ENCODE peak calls at places on chromosomes 6 and 20, in nine cellular contexts. One of them, this sample, is unnamed.

GRCh38 chr6:40287296-40287820 is 299.8 kb downstream of the LRFN2 start:
- DNase-seq in fibroblast of the aortic adventitia: no peak
- DNase-seq in tibial artery: no peak
- DNase-seq in uterus: no peak
- DNase-seq in astrocyte of the spinal cord: no peak
- DNase-seq in foreskin fibroblast: no peak
- DNase-seq in heart right ventricle: no peak
- DNase-seq in endothelial cell of umbilical vein: no peak
- DNase-seq in upper lobe of right lung: no peak
- DNase-seq in this sample: no peak

GRCh38 chr6:12116978-12117377 is 104.9 kb downstream of the HIVEP1 start:
- DNase-seq in fibroblast of the aortic adventitia: no peak
- DNase-seq in tibial artery: no peak
- DNase-seq in uterus: no peak
- DNase-seq in astrocyte of the spinal cord: no peak
- DNase-seq in foreskin fibroblast: no peak
- DNase-seq in heart right ventricle: no peak
- DNase-seq in endothelial cell of umbilical vein: no peak
- DNase-seq in upper lobe of right lung: no peak
- DNase-seq in this sample: no peak

GRCh38 chr20:23021541-23021940 is 13.6 kb upstream of the SSTR4 start:
- DNase-seq in fibroblast of the aortic adventitia: no peak
- DNase-seq in tibial artery: no peak
- DNase-seq in uterus: no peak
- DNase-seq in astrocyte of the spinal cord: no peak
- DNase-seq in foreskin fibroblast: no peak
- DNase-seq in heart right ventricle: no peak
- DNase-seq in endothelial cell of umbilical vein: no peak
- DNase-seq in upper lobe of right lung: no peak
- DNase-seq in this sample: no peak

GRCh38 chr6:35048631-35049083 is 92.5 kb downstream of the TCP11 start:
- DNase-seq in fibroblast of the aortic adventitia: no peak
- DNase-seq in tibial artery: peak
- DNase-seq in uterus: peak
- DNase-seq in astrocyte of the spinal cord: peak
- DNase-seq in foreskin fibroblast: peak
- DNase-seq in heart right ventricle: peak
- DNase-seq in endothelial cell of umbilical vein: no peak
- DNase-seq in upper lobe of right lung: no peak
- DNase-seq in this sample: peak

GRCh38 chr20:46348231-46348803 is 40.0 kb upstream of the CDH22 start:
- DNase-seq in fibroblast of the aortic adventitia: peak
- DNase-seq in tibial artery: no peak
- DNase-seq in uterus: peak
- DNase-seq in astrocyte of the spinal cord: peak
- DNase-seq in foreskin fibroblast: peak
- DNase-seq in heart right ventricle: no peak
- DNase-seq in endothelial cell of umbilical vein: no peak
- DNase-seq in upper lobe of right lung: no peak
- DNase-seq in this sample: no peak

GRCh38 chr6:72363844-72364740 is 257.8 kb upstream of the KCNQ5 start:
- DNase-seq in fibroblast of the aortic adventitia: peak
- DNase-seq in tibial artery: no peak
- DNase-seq in uterus: peak
- DNase-seq in astrocyte of the spinal cord: peak
- DNase-seq in foreskin fibroblast: peak
- DNase-seq in heart right ventricle: no peak
- DNase-seq in endothelial cell of umbilical vein: peak
- DNase-seq in upper lobe of right lung: no peak
- DNase-seq in this sample: no peak

GRCh38 chr6:128491643-128492206 is 28.7 kb downstream of the PTPRK start:
- DNase-seq in fibroblast of the aortic adventitia: peak
- DNase-seq in tibial artery: no peak
- DNase-seq in uterus: no peak
- DNase-seq in astrocyte of the spinal cord: peak
- DNase-seq in foreskin fibroblast: no peak
- DNase-seq in heart right ventricle: peak
- DNase-seq in endothelial cell of umbilical vein: peak
- DNase-seq in upper lobe of right lung: no peak
- DNase-seq in this sample: no peak

GRCh38 chr6:159929819-159930218 is 39.0 kb downstream of the MAS1 start:
- DNase-seq in fibroblast of the aortic adventitia: no peak
- DNase-seq in tibial artery: no peak
- DNase-seq in uterus: no peak
- DNase-seq in astrocyte of the spinal cord: no peak
- DNase-seq in foreskin fibroblast: no peak
- DNase-seq in heart right ventricle: peak
- DNase-seq in endothelial cell of umbilical vein: peak
- DNase-seq in upper lobe of right lung: no peak
- DNase-seq in this sample: peak

GRCh38 chr6:136113736-136114173 is 136.4 kb downstream of the MTFR2 start:
- DNase-seq in fibroblast of the aortic adventitia: peak
- DNase-seq in tibial artery: peak
- DNase-seq in uterus: peak
- DNase-seq in astrocyte of the spinal cord: peak
- DNase-seq in foreskin fibroblast: peak
- DNase-seq in heart right ventricle: peak
- DNase-seq in endothelial cell of umbilical vein: peak
- DNase-seq in upper lobe of right lung: no peak
- DNase-seq in this sample: no peak

GRCh38 chr20:34768105-34768504 is 57.3 kb downstream of the NCOA6 start:
- DNase-seq in fibroblast of the aortic adventitia: peak
- DNase-seq in tibial artery: no peak
- DNase-seq in uterus: no peak
- DNase-seq in astrocyte of the spinal cord: peak
- DNase-seq in foreskin fibroblast: peak
- DNase-seq in heart right ventricle: no peak
- DNase-seq in endothelial cell of umbilical vein: peak
- DNase-seq in upper lobe of right lung: no peak
- DNase-seq in this sample: no peak

GRCh38 chr6:21031182-21031581 is 496.9 kb downstream of the CDKAL1 start:
- DNase-seq in fibroblast of the aortic adventitia: no peak
- DNase-seq in tibial artery: no peak
- DNase-seq in uterus: no peak
- DNase-seq in astrocyte of the spinal cord: no peak
- DNase-seq in foreskin fibroblast: no peak
- DNase-seq in heart right ventricle: no peak
- DNase-seq in endothelial cell of umbilical vein: no peak
- DNase-seq in upper lobe of right lung: no peak
- DNase-seq in this sample: no peak

GRCh38 chr6:151832710-151833109 is 25.2 kb downstream of the ESR1 start:
- DNase-seq in fibroblast of the aortic adventitia: no peak
- DNase-seq in tibial artery: no peak
- DNase-seq in uterus: no peak
- DNase-seq in astrocyte of the spinal cord: no peak
- DNase-seq in foreskin fibroblast: no peak
- DNase-seq in heart right ventricle: no peak
- DNase-seq in endothelial cell of umbilical vein: no peak
- DNase-seq in upper lobe of right lung: no peak
- DNase-seq in this sample: no peak

GRCh38 chr6:140318408-140318807 is 944.0 kb upstream of the CITED2 start:
- DNase-seq in fibroblast of the aortic adventitia: no peak
- DNase-seq in tibial artery: no peak
- DNase-seq in uterus: no peak
- DNase-seq in astrocyte of the spinal cord: no peak
- DNase-seq in foreskin fibroblast: no peak
- DNase-seq in heart right ventricle: no peak
- DNase-seq in endothelial cell of umbilical vein: no peak
- DNase-seq in upper lobe of right lung: no peak
- DNase-seq in this sample: no peak

GRCh38 chr20:47622118-47622665 is 120.5 kb downstream of the NCOA3 start:
- DNase-seq in fibroblast of the aortic adventitia: peak
- DNase-seq in tibial artery: no peak
- DNase-seq in uterus: no peak
- DNase-seq in astrocyte of the spinal cord: no peak
- DNase-seq in foreskin fibroblast: no peak
- DNase-seq in heart right ventricle: no peak
- DNase-seq in endothelial cell of umbilical vein: no peak
- DNase-seq in upper lobe of right lung: no peak
- DNase-seq in this sample: no peak

GRCh38 chr6:90101403-90101802 is 195.2 kb downstream of the BACH2 start:
- DNase-seq in fibroblast of the aortic adventitia: no peak
- DNase-seq in tibial artery: no peak
- DNase-seq in uterus: no peak
- DNase-seq in astrocyte of the spinal cord: no peak
- DNase-seq in foreskin fibroblast: no peak
- DNase-seq in heart right ventricle: no peak
- DNase-seq in endothelial cell of umbilical vein: no peak
- DNase-seq in upper lobe of right lung: no peak
- DNase-seq in this sample: no peak

GRCh38 chr6:154653853-154654252 is 79.4 kb upstream of the SCAF8 start:
- DNase-seq in fibroblast of the aortic adventitia: peak
- DNase-seq in tibial artery: peak
- DNase-seq in uterus: peak
- DNase-seq in astrocyte of the spinal cord: peak
- DNase-seq in foreskin fibroblast: peak
- DNase-seq in heart right ventricle: peak
- DNase-seq in endothelial cell of umbilical vein: peak
- DNase-seq in upper lobe of right lung: no peak
- DNase-seq in this sample: no peak

GRCh38 chr20:49608752-49609670 is 41.1 kb upstream of the PTGIS start:
- DNase-seq in fibroblast of the aortic adventitia: peak
- DNase-seq in tibial artery: no peak
- DNase-seq in uterus: peak
- DNase-seq in astrocyte of the spinal cord: no peak
- DNase-seq in foreskin fibroblast: peak
- DNase-seq in heart right ventricle: peak
- DNase-seq in endothelial cell of umbilical vein: peak
- DNase-seq in upper lobe of right lung: peak
- DNase-seq in this sample: peak

GRCh38 chr6:123398072-123398471 is 238.7 kb downstream of the TRDN start:
- DNase-seq in fibroblast of the aortic adventitia: no peak
- DNase-seq in tibial artery: no peak
- DNase-seq in uterus: no peak
- DNase-seq in astrocyte of the spinal cord: no peak
- DNase-seq in foreskin fibroblast: no peak
- DNase-seq in heart right ventricle: no peak
- DNase-seq in endothelial cell of umbilical vein: no peak
- DNase-seq in upper lobe of right lung: no peak
- DNase-seq in this sample: no peak

GRCh38 chr6:116568111-116568510 is 3.2 kb upstream of the RWDD1 start:
- DNase-seq in fibroblast of the aortic adventitia: peak
- DNase-seq in tibial artery: no peak
- DNase-seq in uterus: no peak
- DNase-seq in astrocyte of the spinal cord: no peak
- DNase-seq in foreskin fibroblast: peak
- DNase-seq in heart right ventricle: no peak
- DNase-seq in endothelial cell of umbilical vein: no peak
- DNase-seq in upper lobe of right lung: no peak
- DNase-seq in this sample: no peak

GRCh38 chr6:156686940-156687874 is 90.0 kb upstream of the ARID1B start:
- DNase-seq in fibroblast of the aortic adventitia: peak
- DNase-seq in tibial artery: peak
- DNase-seq in uterus: peak
- DNase-seq in astrocyte of the spinal cord: peak
- DNase-seq in foreskin fibroblast: peak
- DNase-seq in heart right ventricle: peak
- DNase-seq in endothelial cell of umbilical vein: peak
- DNase-seq in upper lobe of right lung: peak
- DNase-seq in this sample: peak
- TF ChIP-seq CTCF in fibroblast of the aortic adventitia: no peak
- TF ChIP-seq CTCF in tibial artery: no peak
- TF ChIP-seq CTCF in uterus: peak
- TF ChIP-seq CTCF in astrocyte of the spinal cord: no peak
- TF ChIP-seq CTCF in foreskin fibroblast: no peak
- TF ChIP-seq CTCF in heart right ventricle: no peak
- TF ChIP-seq CTCF in endothelial cell of umbilical vein: no peak
- TF ChIP-seq CTCF in upper lobe of right lung: no peak
- TF ChIP-seq CTCF in this sample: no peak

GRCh38 chr20:63659370-63659769 is 1.3 kb downstream of the RTEL1 start:
- DNase-seq in fibroblast of the aortic adventitia: no peak
- DNase-seq in tibial artery: no peak
- DNase-seq in uterus: no peak
- DNase-seq in astrocyte of the spinal cord: no peak
- DNase-seq in foreskin fibroblast: no peak
- DNase-seq in heart right ventricle: no peak
- DNase-seq in endothelial cell of umbilical vein: no peak
- DNase-seq in upper lobe of right lung: no peak
- DNase-seq in this sample: no peak

GRCh38 chr20:63660622-63661021 is 2.5 kb downstream of the RTEL1 start:
- DNase-seq in fibroblast of the aortic adventitia: no peak
- DNase-seq in tibial artery: no peak
- DNase-seq in uterus: no peak
- DNase-seq in astrocyte of the spinal cord: no peak
- DNase-seq in foreskin fibroblast: no peak
- DNase-seq in heart right ventricle: no peak
- DNase-seq in endothelial cell of umbilical vein: no peak
- DNase-seq in upper lobe of right lung: no peak
- DNase-seq in this sample: no peak

GRCh38 chr20:63657937-63658748 is at the start of gene RTEL1:
- DNase-seq in fibroblast of the aortic adventitia: peak
- DNase-seq in tibial artery: peak
- DNase-seq in uterus: peak
- DNase-seq in astrocyte of the spinal cord: peak
- DNase-seq in foreskin fibroblast: peak
- DNase-seq in heart right ventricle: peak
- DNase-seq in endothelial cell of umbilical vein: peak
- DNase-seq in upper lobe of right lung: peak
- DNase-seq in this sample: peak

GRCh38 chr20:63657260-63657936 is 714 bp upstream of the RTEL1 start:
- DNase-seq in fibroblast of the aortic adventitia: no peak
- DNase-seq in tibial artery: no peak
- DNase-seq in uterus: peak
- DNase-seq in astrocyte of the spinal cord: no peak
- DNase-seq in foreskin fibroblast: peak
- DNase-seq in heart right ventricle: no peak
- DNase-seq in endothelial cell of umbilical vein: no peak
- DNase-seq in upper lobe of right lung: no peak
- DNase-seq in this sample: no peak

GRCh38 chr20:63658749-63659187 is 656 bp downstream of the RTEL1 start:
- DNase-seq in fibroblast of the aortic adventitia: peak
- DNase-seq in tibial artery: no peak
- DNase-seq in uterus: no peak
- DNase-seq in astrocyte of the spinal cord: no peak
- DNase-seq in foreskin fibroblast: peak
- DNase-seq in heart right ventricle: no peak
- DNase-seq in endothelial cell of umbilical vein: no peak
- DNase-seq in upper lobe of right lung: peak
- DNase-seq in this sample: no peak
- TF ChIP-seq CTCF in fibroblast of the aortic adventitia: no peak
- TF ChIP-seq CTCF in tibial artery: no peak
- TF ChIP-seq CTCF in uterus: no peak
- TF ChIP-seq CTCF in astrocyte of the spinal cord: no peak
- TF ChIP-seq CTCF in foreskin fibroblast: no peak
- TF ChIP-seq CTCF in heart right ventricle: no peak
- TF ChIP-seq CTCF in endothelial cell of umbilical vein: no peak
- TF ChIP-seq CTCF in upper lobe of right lung: no peak
- TF ChIP-seq CTCF in this sample: no peak

GRCh38 chr6:63872233-63872632 is 236.6 kb downstream of the PHF3 start:
- DNase-seq in fibroblast of the aortic adventitia: no peak
- DNase-seq in tibial artery: no peak
- DNase-seq in uterus: no peak
- DNase-seq in astrocyte of the spinal cord: no peak
- DNase-seq in foreskin fibroblast: no peak
- DNase-seq in heart right ventricle: no peak
- DNase-seq in endothelial cell of umbilical vein: no peak
- DNase-seq in upper lobe of right lung: no peak
- DNase-seq in this sample: no peak
- TF ChIP-seq CTCF in fibroblast of the aortic adventitia: peak
- TF ChIP-seq CTCF in tibial artery: no peak
- TF ChIP-seq CTCF in uterus: no peak
- TF ChIP-seq CTCF in astrocyte of the spinal cord: no peak
- TF ChIP-seq CTCF in foreskin fibroblast: no peak
- TF ChIP-seq CTCF in heart right ventricle: no peak
- TF ChIP-seq CTCF in endothelial cell of umbilical vein: no peak
- TF ChIP-seq CTCF in upper lobe of right lung: no peak
- TF ChIP-seq CTCF in this sample: no peak

GRCh38 chr20:62796699-62797491 is 622 bp downstream of the MRGBP start:
- DNase-seq in fibroblast of the aortic adventitia: no peak
- DNase-seq in tibial artery: no peak
- DNase-seq in uterus: no peak
- DNase-seq in astrocyte of the spinal cord: no peak
- DNase-seq in foreskin fibroblast: no peak
- DNase-seq in heart right ventricle: no peak
- DNase-seq in endothelial cell of umbilical vein: no peak
- DNase-seq in upper lobe of right lung: no peak
- DNase-seq in this sample: peak
- TF ChIP-seq CTCF in fibroblast of the aortic adventitia: no peak
- TF ChIP-seq CTCF in tibial artery: no peak
- TF ChIP-seq CTCF in uterus: no peak
- TF ChIP-seq CTCF in astrocyte of the spinal cord: no peak
- TF ChIP-seq CTCF in foreskin fibroblast: no peak
- TF ChIP-seq CTCF in heart right ventricle: no peak
- TF ChIP-seq CTCF in endothelial cell of umbilical vein: no peak
- TF ChIP-seq CTCF in upper lobe of right lung: no peak
- TF ChIP-seq CTCF in this sample: no peak